ENCODE peak calls at places on chromosomes 5 and 9, in eight cellular contexts. O is left lung; A is AG04450; L is stomach; U is RWPE1; D is breast epithelium; E is CD8-positive, alpha-beta T cell; J is uterus. X is an unnamed sample.

GRCh38 chr5:113606298-113607134 is 93.0 kb downstream of the YTHDC2 start:
- DNase-seq in A (peak), J (peak), L (peak), E (peak), D (no peak), O (no peak), U (peak), X (peak)

GRCh38 chr5:76788362-76788761 is 30.5 kb upstream of the F2RL1 start:
- DNase-seq in E (no peak), L (peak), J (no peak), U (no peak), D (no peak), O (no peak), A (no peak), X (peak)

GRCh38 chr5:149887622-149888183 is 56.9 kb downstream of the PDE6A start:
- DNase-seq in L (no peak), J (no peak), E (no peak), A (peak), O (no peak), U (no peak), D (no peak), X (no peak)

GRCh38 chr5:179171816-179172745 is 111.9 kb downstream of the ZNF354C start:
- DNase-seq in L (no peak), D (no peak), A (no peak), E (no peak), O (peak), J (no peak), U (no peak), X (no peak)

GRCh38 chr9:74443036-74443750 is 53.9 kb upstream of the RORB start:
- DNase-seq in L (no peak), E (no peak), O (no peak), A (no peak), U (peak), D (no peak), J (no peak), X (no peak)

GRCh38 chr5:53871050-53871449 is 310.6 kb downstream of the NDUFS4 start:
- DNase-seq in J (no peak), O (no peak), A (no peak), U (no peak), D (no peak), L (no peak), E (no peak), X (no peak)

GRCh38 chr9:128092199-128092977 is 24.4 kb downstream of the SLC25A25 start:
- DNase-seq in E (no peak), O (no peak), D (no peak), J (no peak), A (no peak), L (no peak), U (no peak), X (no peak)

GRCh38 chr5:123035950-123036390 is 555 bp downstream of the PPIC start:
- DNase-seq in A (no peak), L (peak), J (peak), O (peak), U (peak), E (no peak), D (peak), X (peak)

GRCh38 chr5:112109331-112109993 is 309.6 kb downstream of the EPB41L4A start:
- DNase-seq in J (peak), L (peak), A (peak), U (peak), D (no peak), O (no peak), E (no peak), X (peak)

GRCh38 chr9:19799784-19800183 is 10.9 kb upstream of the SLC24A2 start:
- DNase-seq in U (no peak), O (no peak), J (no peak), A (no peak), L (no peak), D (no peak), E (no peak), X (no peak)

GRCh38 chr9:68629042-68629441 is 76.0 kb upstream of the PIP5K1B start:
- DNase-seq in L (no peak), U (no peak), J (no peak), O (no peak), A (no peak), E (no peak), D (no peak), X (no peak)

GRCh38 chr5:109350537-109351270 is 59.1 kb downstream of the PJA2 start:
- DNase-seq in D (no peak), L (no peak), A (no peak), J (no peak), O (no peak), U (no peak), E (no peak), X (no peak)

GRCh38 chr5:176750144-176750543 is 60.2 kb upstream of the UNC5A start:
- DNase-seq in E (no peak), O (no peak), L (no peak), U (no peak), A (no peak), J (no peak), D (peak), X (no peak)

GRCh38 chr9:137357166-137357565 is 55.1 kb upstream of the NRARP start:
- DNase-seq in D (no peak), U (no peak), E (no peak), L (no peak), O (no peak), A (no peak), J (no peak), X (no peak)

DNA sequence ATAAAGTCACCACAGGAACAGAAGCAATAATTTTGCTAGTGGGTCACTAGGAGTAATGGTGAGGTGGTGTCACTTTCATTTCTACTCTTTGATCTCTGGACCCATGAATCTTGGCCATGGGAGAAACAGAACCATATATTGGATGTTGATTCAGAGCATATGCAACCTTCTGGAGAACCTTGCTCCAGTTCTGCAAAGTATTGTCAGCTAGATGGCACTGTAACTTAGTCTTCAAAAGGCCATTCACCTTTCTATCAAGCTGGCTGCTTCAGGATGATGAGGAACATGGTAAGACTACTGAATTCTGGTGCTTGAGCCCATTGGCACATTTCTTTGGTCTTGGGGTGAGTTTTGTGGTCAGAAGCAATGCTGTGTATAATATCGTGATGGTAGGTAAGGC is 129.1 kb upstream of the FBN2 start:
- DNase-seq in E (no peak), A (no peak), U (no peak), J (no peak), D (no peak), L (no peak), O (no peak), X (no peak)
- TF ChIP-seq CTCF in E (no peak), A (no peak), U (no peak), J (no peak), D (no peak), L (no peak), O (no peak), X (no peak)

GRCh38 chr5:72465601-72466563 is 41.3 kb downstream of the ZNF366 start:
- DNase-seq in O (no peak), D (no peak), J (no peak), L (no peak), A (no peak), E (no peak), U (no peak), X (no peak)

GRCh38 chr5:72470817-72471216 is 36.4 kb downstream of the ZNF366 start:
- DNase-seq in J (no peak), E (no peak), A (no peak), L (no peak), U (peak), O (no peak), D (no peak), X (no peak)

GRCh38 chr5:72467987-72468386 is 39.2 kb downstream of the ZNF366 start:
- DNase-seq in L (no peak), D (no peak), E (no peak), O (no peak), U (peak), A (no peak), J (no peak), X (no peak)

GRCh38 chr5:72467421-72467820 is 39.8 kb downstream of the ZNF366 start:
- DNase-seq in A (no peak), O (no peak), J (no peak), U (no peak), D (no peak), E (no peak), L (no peak), X (no peak)

GRCh38 chr5:72468606-72469005 is 38.6 kb downstream of the ZNF366 start:
- DNase-seq in J (no peak), U (no peak), E (no peak), L (no peak), O (no peak), D (no peak), A (no peak), X (no peak)
- H3K27ac ChIP-seq in J (no peak), U (no peak), E (no peak), L (no peak), O (no peak), D (no peak), A (no peak), X (no peak)

GRCh38 chr5:15472116-15472515 is 27.9 kb upstream of the FBXL7 start:
- DNase-seq in U (no peak), D (no peak), E (no peak), J (no peak), O (no peak), A (no peak), L (no peak), X (no peak)
- TF ChIP-seq CTCF in U (no peak), D (no peak), E (no peak), J (no peak), O (no peak), A (no peak), L (no peak), X (no peak)

GRCh38 chr5:96528816-96529474 is 95.9 kb upstream of the PCSK1 start:
- DNase-seq in L (no peak), A (no peak), U (no peak), O (no peak), E (no peak), J (no peak), D (no peak), X (no peak)
- H3K27ac ChIP-seq in L (no peak), A (no peak), U (no peak), O (no peak), E (no peak), J (no peak), D (no peak), X (no peak)

GRCh38 chr5:16140417-16140816 is 39.2 kb downstream of the MARCHF11 start:
- DNase-seq in U (no peak), A (no peak), E (no peak), O (no peak), D (no peak), L (no peak), J (no peak), X (no peak)

GRCh38 chr5:16137177-16137576 is 42.4 kb downstream of the MARCHF11 start:
- DNase-seq in A (no peak), D (no peak), J (no peak), O (no peak), U (no peak), E (no peak), L (no peak), X (no peak)

GRCh38 chr5:16144416-16144815 is 35.2 kb downstream of the MARCHF11 start:
- DNase-seq in E (no peak), J (no peak), L (no peak), O (no peak), D (no peak), A (no peak), U (no peak), X (no peak)

GRCh38 chr5:16143361-16144049 is 36.1 kb downstream of the MARCHF11 start:
- DNase-seq in O (no peak), D (no peak), U (no peak), L (no peak), J (no peak), E (no peak), A (no peak), X (no peak)

DNA sequence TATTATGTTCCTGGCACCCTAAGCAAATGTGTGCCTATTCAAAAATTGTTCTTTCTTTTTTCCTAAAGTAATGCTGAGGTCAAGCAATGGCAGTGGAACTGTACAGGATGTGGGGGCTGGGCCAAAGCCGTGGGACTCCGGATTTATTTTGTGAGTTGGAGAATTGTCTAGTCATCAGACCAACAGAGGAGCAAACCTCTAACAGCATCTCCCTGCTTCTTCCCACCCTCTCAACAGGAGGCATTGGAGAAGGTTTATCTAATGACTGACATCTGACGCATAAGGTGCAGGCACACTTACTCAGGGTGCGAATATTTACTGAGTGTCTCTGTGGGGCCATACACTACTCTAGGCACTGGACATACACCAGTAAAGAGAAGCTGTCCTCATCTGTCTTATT is 38.6 kb downstream of the MARCHF11 start:
- DNase-seq in J (no peak), D (no peak), L (no peak), E (no peak), O (no peak), A (no peak), U (no peak), X (no peak)
- TF ChIP-seq CTCF in J (no peak), D (no peak), L (no peak), E (no peak), O (no peak), A (no peak), U (no peak), X (no peak)

GRCh38 chr9:98022447-98022846 is 34.1 kb upstream of the NANS start:
- DNase-seq in D (no peak), E (no peak), U (no peak), A (no peak), L (peak), O (no peak), J (no peak), X (no peak)
- H3K27ac ChIP-seq in D (no peak), E (no peak), U (peak), A (no peak), L (no peak), O (no peak), J (no peak), X (no peak)

GRCh38 chr5:5126444-5126843 is 13.7 kb upstream of the ADAMTS16 start:
- DNase-seq in A (no peak), L (no peak), U (peak), D (no peak), O (no peak), J (no peak), E (no peak), X (no peak)
- TF ChIP-seq CTCF in A (no peak), L (no peak), U (no peak), D (no peak), O (no peak), J (no peak), E (no peak), X (no peak)

DNA sequence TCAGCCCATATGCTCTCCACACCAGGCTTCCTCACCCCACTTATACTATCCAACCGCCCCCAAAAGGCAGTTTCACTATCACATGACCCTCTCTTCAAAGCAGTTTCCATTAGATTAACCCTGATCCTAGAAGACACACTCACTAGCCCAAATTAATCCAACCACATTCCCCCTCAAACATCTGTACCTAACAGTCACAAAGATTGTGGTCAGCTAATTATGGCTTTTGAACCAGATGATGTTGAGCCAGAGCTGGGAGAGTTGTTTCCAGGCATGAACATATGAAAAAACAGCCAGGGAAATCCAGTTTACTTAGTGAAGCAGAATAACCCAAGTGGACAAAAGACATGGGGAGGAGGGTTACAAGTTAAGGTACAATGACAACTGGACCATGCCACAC is 131.2 kb downstream of the SPOCK1 start:
- DNase-seq in O (no peak), L (no peak), A (no peak), E (no peak), U (no peak), J (no peak), D (no peak), X (no peak)
- H3K27ac ChIP-seq in O (no peak), L (no peak), A (no peak), E (no peak), U (no peak), J (no peak), D (no peak), X (no peak)

X was measured in colonic mucosa.